ENCODE peak calls at places on chromosome 11, in four cellular contexts. One of them, this sample, is unnamed.

GRCh38 chr11:103803062-103803461 is 233.4 kb upstream of the DDI1 start:
- DNase-seq in epithelial cell of esophagus: peak
- DNase-seq in progenitor cell of endocrine pancreas: no peak
- DNase-seq in OCI-LY7: no peak
- DNase-seq in this sample: no peak

GRCh38 chr11:29448246-29448877 is 568.5 kb downstream of the KCNA4 start:
- DNase-seq in progenitor cell of endocrine pancreas: no peak
- DNase-seq in OCI-LY7: peak
- DNase-seq in epithelial cell of esophagus: peak
- DNase-seq in this sample: peak

GRCh38 chr11:17399236-17399635 is 10.8 kb upstream of the KCNJ11 start:
- DNase-seq in OCI-LY7: no peak
- DNase-seq in epithelial cell of esophagus: no peak
- DNase-seq in progenitor cell of endocrine pancreas: no peak
- DNase-seq in this sample: no peak

GRCh38 chr11:110174645-110175310 is 81.6 kb downstream of the ZC3H12C start:
- DNase-seq in progenitor cell of endocrine pancreas: no peak
- DNase-seq in OCI-LY7: no peak
- DNase-seq in epithelial cell of esophagus: peak
- DNase-seq in this sample: no peak

GRCh38 chr11:84549221-84549620 is 1077.9 kb downstream of the DLG2 start:
- DNase-seq in OCI-LY7: peak
- DNase-seq in epithelial cell of esophagus: no peak
- DNase-seq in progenitor cell of endocrine pancreas: no peak
- DNase-seq in this sample: no peak

GRCh38 chr11:134047586-134047999 is 21.3 kb upstream of the JAM3 start:
- DNase-seq in epithelial cell of esophagus: no peak
- DNase-seq in progenitor cell of endocrine pancreas: no peak
- DNase-seq in OCI-LY7: no peak
- DNase-seq in this sample: peak

GRCh38 chr11:109957601-109958000 is 135.6 kb upstream of the ZC3H12C start:
- DNase-seq in epithelial cell of esophagus: no peak
- DNase-seq in progenitor cell of endocrine pancreas: no peak
- DNase-seq in OCI-LY7: no peak
- DNase-seq in this sample: no peak

GRCh38 chr11:34696876-34697275 is 76.0 kb downstream of the EHF start:
- DNase-seq in progenitor cell of endocrine pancreas: no peak
- DNase-seq in OCI-LY7: no peak
- DNase-seq in epithelial cell of esophagus: no peak
- DNase-seq in this sample: no peak

GRCh38 chr11:112693781-112694180 is 267.4 kb upstream of the NCAM1 start:
- DNase-seq in OCI-LY7: no peak
- DNase-seq in epithelial cell of esophagus: peak
- DNase-seq in progenitor cell of endocrine pancreas: no peak
- DNase-seq in this sample: no peak

GRCh38 chr11:113593698-113594308 is 112.3 kb downstream of the TMPRSS5 start:
- DNase-seq in epithelial cell of esophagus: no peak
- DNase-seq in OCI-LY7: no peak
- DNase-seq in progenitor cell of endocrine pancreas: no peak
- DNase-seq in this sample: no peak

GRCh38 chr11:82796970-82797594 is 63.4 kb upstream of the FAM181B start:
- DNase-seq in progenitor cell of endocrine pancreas: no peak
- DNase-seq in epithelial cell of esophagus: no peak
- DNase-seq in OCI-LY7: no peak
- DNase-seq in this sample: peak

DNA sequence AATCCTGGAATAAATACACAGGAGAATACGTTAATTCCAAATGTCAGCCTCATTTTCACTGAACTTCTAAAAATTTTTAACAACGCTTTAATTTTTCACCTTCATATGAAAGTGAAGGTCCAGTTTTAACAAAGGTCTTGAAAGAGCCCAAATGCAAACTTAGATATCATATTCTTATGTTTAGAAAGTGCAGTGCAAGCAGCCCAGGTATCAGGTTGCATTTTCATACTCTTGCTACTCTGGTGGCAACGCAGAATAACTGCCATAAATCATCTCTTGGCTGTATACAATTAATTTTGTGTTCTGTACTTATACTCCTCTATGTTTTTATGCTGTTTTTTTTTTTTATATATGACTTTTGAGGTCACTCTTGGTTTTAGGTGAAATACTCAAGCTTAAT is 496.7 kb upstream of the ARHGAP42 start:
- DNase-seq in OCI-LY7: no peak
- DNase-seq in progenitor cell of endocrine pancreas: no peak
- DNase-seq in epithelial cell of esophagus: no peak
- DNase-seq in this sample: no peak
- TF ChIP-seq CTCF in OCI-LY7: no peak
- TF ChIP-seq CTCF in progenitor cell of endocrine pancreas: no peak
- TF ChIP-seq CTCF in epithelial cell of esophagus: no peak
- TF ChIP-seq CTCF in this sample: no peak

DNA sequence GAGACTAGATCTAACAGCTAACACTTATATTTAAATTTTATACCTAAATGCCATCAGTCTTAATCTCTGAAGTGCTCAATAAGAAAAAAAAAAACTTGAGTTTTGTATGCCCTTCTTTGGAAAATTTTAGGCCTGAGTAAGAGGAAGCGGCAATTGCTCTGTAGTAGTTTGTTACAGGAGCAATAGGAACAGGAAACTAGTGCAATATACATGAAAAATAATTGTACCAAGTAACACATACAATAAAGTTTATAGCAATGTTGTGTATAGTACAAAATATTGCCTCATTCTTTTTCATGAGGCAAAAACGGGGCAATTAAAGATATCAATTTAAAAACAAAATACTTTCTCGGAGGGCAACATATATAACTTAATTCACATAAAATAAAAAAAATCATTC is 19.7 kb downstream of the OR5AK2 start:
- DNase-seq in epithelial cell of esophagus: no peak
- DNase-seq in progenitor cell of endocrine pancreas: no peak
- DNase-seq in OCI-LY7: no peak
- DNase-seq in this sample: no peak
- TF ChIP-seq CTCF in epithelial cell of esophagus: no peak
- TF ChIP-seq CTCF in progenitor cell of endocrine pancreas: no peak
- TF ChIP-seq CTCF in OCI-LY7: no peak
- TF ChIP-seq CTCF in this sample: no peak

GRCh38 chr11:31236052-31236652 is 133.4 kb downstream of the DCDC1 start:
- DNase-seq in OCI-LY7: peak
- DNase-seq in epithelial cell of esophagus: peak
- DNase-seq in progenitor cell of endocrine pancreas: no peak
- DNase-seq in this sample: no peak
- TF ChIP-seq CTCF in OCI-LY7: peak
- TF ChIP-seq CTCF in epithelial cell of esophagus: peak
- TF ChIP-seq CTCF in progenitor cell of endocrine pancreas: no peak
- TF ChIP-seq CTCF in this sample: no peak

GRCh38 chr11:68033708-68034045 is 3.2 kb downstream of the NDUFS8 start:
- DNase-seq in epithelial cell of esophagus: no peak
- DNase-seq in OCI-LY7: no peak
- DNase-seq in progenitor cell of endocrine pancreas: no peak
- DNase-seq in this sample: no peak
- TF ChIP-seq CTCF in epithelial cell of esophagus: no peak
- TF ChIP-seq CTCF in OCI-LY7: no peak
- TF ChIP-seq CTCF in progenitor cell of endocrine pancreas: no peak
- TF ChIP-seq CTCF in this sample: no peak

GRCh38 chr11:44959064-44959463 is 8.4 kb upstream of the TP53I11 start:
- DNase-seq in OCI-LY7: no peak
- DNase-seq in epithelial cell of esophagus: no peak
- DNase-seq in progenitor cell of endocrine pancreas: no peak
- DNase-seq in this sample: no peak
- TF ChIP-seq CTCF in OCI-LY7: no peak
- TF ChIP-seq CTCF in epithelial cell of esophagus: no peak
- TF ChIP-seq CTCF in progenitor cell of endocrine pancreas: no peak
- TF ChIP-seq CTCF in this sample: no peak

GRCh38 chr11:128520886-128521696 is 66.3 kb downstream of the ETS1 start:
- DNase-seq in OCI-LY7: peak
- DNase-seq in progenitor cell of endocrine pancreas: no peak
- DNase-seq in epithelial cell of esophagus: no peak
- DNase-seq in this sample: no peak

GRCh38 chr11:128519353-128519752 is 68.0 kb downstream of the ETS1 start:
- DNase-seq in epithelial cell of esophagus: no peak
- DNase-seq in progenitor cell of endocrine pancreas: no peak
- DNase-seq in OCI-LY7: peak
- DNase-seq in this sample: no peak

GRCh38 chr11:128521697-128522062 is 65.7 kb downstream of the ETS1 start:
- DNase-seq in OCI-LY7: no peak
- DNase-seq in epithelial cell of esophagus: no peak
- DNase-seq in progenitor cell of endocrine pancreas: peak
- DNase-seq in this sample: no peak

GRCh38 chr11:128518493-128519207 is 68.7 kb downstream of the ETS1 start:
- DNase-seq in epithelial cell of esophagus: no peak
- DNase-seq in progenitor cell of endocrine pancreas: no peak
- DNase-seq in OCI-LY7: peak
- DNase-seq in this sample: no peak

DNA sequence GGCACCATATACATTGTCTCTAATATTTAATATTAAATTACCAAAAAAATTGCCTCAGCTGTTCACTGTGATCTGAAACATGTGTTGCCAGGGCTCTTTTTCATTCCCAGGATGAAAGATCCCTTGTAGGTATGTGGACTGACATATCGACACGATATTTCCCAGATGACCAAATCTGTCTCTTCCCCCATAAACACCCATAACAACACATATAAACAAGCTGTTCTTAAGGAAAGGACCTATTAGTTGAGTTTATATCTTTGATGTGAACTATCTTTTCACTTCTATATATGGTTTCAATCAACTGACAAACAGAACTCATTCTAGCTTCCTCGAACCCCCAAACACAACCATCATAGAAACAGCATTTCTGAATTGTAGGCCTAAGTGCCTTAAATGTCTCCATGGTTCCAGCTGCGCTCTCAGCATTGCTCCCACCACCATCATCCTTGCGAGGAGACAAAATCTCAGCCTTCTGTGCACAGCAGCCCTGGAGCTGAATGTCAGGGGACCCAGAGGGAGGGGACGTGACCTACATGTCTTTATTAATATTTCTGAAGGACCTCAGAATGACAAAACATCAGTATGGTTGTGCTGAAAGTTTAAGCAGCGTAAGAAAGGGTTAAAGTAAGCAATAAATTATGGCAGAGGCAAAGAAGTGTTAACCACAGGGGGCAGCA is 67.0 kb downstream of the ETS1 start:
- DNase-seq in progenitor cell of endocrine pancreas: no peak
- DNase-seq in OCI-LY7: peak
- DNase-seq in epithelial cell of esophagus: no peak
- DNase-seq in this sample: no peak
- TF ChIP-seq CTCF in progenitor cell of endocrine pancreas: no peak
- TF ChIP-seq CTCF in OCI-LY7: no peak
- TF ChIP-seq CTCF in epithelial cell of esophagus: no peak
- TF ChIP-seq CTCF in this sample: no peak

GRCh38 chr11:61890536-61891330 is 612 bp downstream of the FADS3 start:
- DNase-seq in OCI-LY7: peak
- DNase-seq in epithelial cell of esophagus: peak
- DNase-seq in progenitor cell of endocrine pancreas: peak
- DNase-seq in this sample: no peak
- TF ChIP-seq CTCF in OCI-LY7: peak
- TF ChIP-seq CTCF in epithelial cell of esophagus: no peak
- TF ChIP-seq CTCF in progenitor cell of endocrine pancreas: peak
- TF ChIP-seq CTCF in this sample: no peak

DNA sequence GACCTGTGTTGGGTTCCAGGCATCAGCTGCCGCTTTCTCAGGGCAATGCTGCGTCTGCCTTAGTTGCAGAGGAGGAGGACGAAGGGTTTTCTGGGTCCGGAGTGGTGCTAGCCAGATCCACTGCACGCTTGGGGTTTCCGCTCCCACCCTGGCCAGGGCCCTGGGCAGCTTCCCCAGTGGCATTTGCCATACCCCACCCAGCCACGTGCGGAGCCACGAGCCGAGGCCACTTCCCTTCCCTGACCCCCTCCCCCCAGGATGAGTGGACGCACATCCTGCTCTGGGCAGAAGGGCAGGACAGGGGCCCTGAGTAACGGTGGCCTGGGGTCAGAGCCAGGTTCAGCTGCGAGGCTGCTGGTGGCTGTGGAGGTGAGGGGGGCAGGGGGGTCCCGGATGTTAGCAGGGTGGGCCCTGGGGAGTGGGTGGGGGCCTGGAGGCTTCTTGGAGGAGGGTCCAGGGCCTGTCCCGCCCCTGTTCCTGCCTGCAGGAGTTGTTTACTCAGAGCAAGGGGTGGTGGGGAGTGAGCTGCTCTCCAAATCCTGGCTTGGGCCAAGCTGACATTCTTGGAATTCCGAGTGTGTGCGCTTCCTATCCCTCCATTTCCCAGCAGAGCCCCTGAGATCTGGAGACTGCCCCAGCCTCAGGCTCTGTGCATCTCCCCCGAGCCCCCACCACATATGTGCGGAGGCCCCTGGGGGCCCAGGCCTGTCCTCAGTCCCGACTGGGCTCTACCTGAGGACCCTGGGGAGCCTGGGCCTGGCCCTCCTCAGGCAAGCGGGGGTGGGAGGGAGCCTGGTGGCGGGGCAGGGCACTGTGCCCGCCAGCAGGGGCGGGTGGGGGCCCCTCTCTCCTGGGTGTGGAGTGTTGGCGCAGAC is 1.4 kb downstream of the TSPAN4 start:
- DNase-seq in progenitor cell of endocrine pancreas: peak
- DNase-seq in epithelial cell of esophagus: peak
- DNase-seq in OCI-LY7: no peak
- DNase-seq in this sample: no peak
- TF ChIP-seq CTCF in progenitor cell of endocrine pancreas: no peak
- TF ChIP-seq CTCF in epithelial cell of esophagus: peak
- TF ChIP-seq CTCF in OCI-LY7: no peak
- TF ChIP-seq CTCF in this sample: no peak

GRCh38 chr11:73143126-73143838 is 1.2 kb upstream of the FCHSD2 start:
- DNase-seq in OCI-LY7: peak
- DNase-seq in progenitor cell of endocrine pancreas: no peak
- DNase-seq in epithelial cell of esophagus: peak
- DNase-seq in this sample: no peak
- TF ChIP-seq CTCF in OCI-LY7: no peak
- TF ChIP-seq CTCF in progenitor cell of endocrine pancreas: no peak
- TF ChIP-seq CTCF in epithelial cell of esophagus: no peak
- TF ChIP-seq CTCF in this sample: no peak